ENCODE peak calls at places on chromosomes 1 and 21, in four cellular contexts. K, P, J and U are unnamed samples.

GRCh38 chr1:22875240-22875639 is 97.4 kb downstream of the LACTBL1 start:
- DNase-seq in K (no peak), P (no peak), J (no peak), U (no peak)

GRCh38 chr1:236287757-236288619 is 6.2 kb upstream of the ERO1B start:
- DNase-seq in K (no peak), P (peak; percentile 84), J (no peak), U (peak; percentile 69)

GRCh38 chr1:172360960-172361359 is 59.5 kb upstream of the C1orf105 start:
- DNase-seq in K (no peak), P (no peak), J (no peak), U (no peak)

GRCh38 chr1:22021061-22021460 is 19.6 kb downstream of the CELA3A start:
- DNase-seq in K (no peak), P (peak; percentile 17), J (no peak), U (no peak)

GRCh38 chr1:38093569-38094520 is 47.3 kb upstream of the POU3F1 start:
- DNase-seq in K (no peak), P (no peak), J (no peak), U (no peak)

GRCh38 chr1:182143825-182144661 is 82.5 kb upstream of the ZNF648 start:
- DNase-seq in K (no peak), P (peak; percentile 24), J (no peak), U (peak; percentile 13)

GRCh38 chr1:147665521-147665920 is 4.8 kb downstream of the ACP6 start:
- DNase-seq in K (no peak), P (no peak), J (no peak), U (no peak)

GRCh38 chr1:15852036-15852827 is 4.7 kb downstream of the SPEN start:
- DNase-seq in K (no peak), P (no peak), J (no peak), U (no peak)

GRCh38 chr1:164155337-164155850 is 403.6 kb upstream of the PBX1 start:
- DNase-seq in K (no peak), P (no peak), J (no peak), U (no peak)

GRCh38 chr1:150974580-150975478 is at the start of gene CERS2:
- DNase-seq in K (peak; percentile 52), P (peak; percentile 87), J (no peak), U (peak; percentile 68)

GRCh38 chr1:40640314-40641076 is 25.0 kb downstream of the RIMS3 start:
- DNase-seq in K (no peak), P (no peak), J (no peak), U (no peak)

GRCh38 chr1:227299688-227300087 is 18.6 kb downstream of the CDC42BPA start:
- DNase-seq in K (no peak), P (no peak), J (no peak), U (no peak)

GRCh38 chr1:85321237-85321964 is 45.0 kb upstream of the BCL10 start:
- DNase-seq in K (no peak), P (no peak), J (no peak), U (no peak)

GRCh38 chr1:23779826-23780371 is 1.7 kb downstream of the PITHD1 start:
- DNase-seq in K (no peak), P (peak; percentile 59), J (no peak), U (no peak)

GRCh38 chr1:26069941-26070807 is 2.7 kb upstream of the TRIM63 start:
- DNase-seq in K (no peak), P (peak; percentile 98), J (no peak), U (no peak)

GRCh38 chr1:204285438-204286322 is 71.9 kb upstream of the GOLT1A start:
- DNase-seq in K (no peak), P (no peak), J (no peak), U (no peak)

GRCh38 chr1:32349211-32349708 is 13.0 kb downstream of the FAM229A start:
- DNase-seq in K (peak; percentile 74), P (no peak), J (no peak), U (no peak)

GRCh38 chr1:56370513-56370912 is 208.8 kb downstream of the PLPP3 start:
- DNase-seq in K (no peak), P (no peak), J (no peak), U (no peak)

GRCh38 chr1:201988593-201988992 is 6.1 kb downstream of the RNPEP start:
- DNase-seq in K (no peak), P (no peak), J (no peak), U (no peak)

GRCh38 chr1:151945725-151946365 is 36.5 kb upstream of the THEM4 start:
- DNase-seq in K (peak; percentile 20), P (peak; percentile 86), J (no peak), U (peak; percentile 76)

GRCh38 chr1:45353685-45354084 is 13.4 kb upstream of the MUTYH start:
- DNase-seq in K (no peak), P (no peak), J (no peak), U (no peak)

GRCh38 chr1:45356186-45356585 is 15.9 kb upstream of the MUTYH start:
- DNase-seq in K (peak; percentile 68), P (no peak), J (no peak), U (no peak)

GRCh38 chr1:45351508-45351907 is 11.3 kb upstream of the MUTYH start:
- DNase-seq in K (no peak), P (no peak), J (no peak), U (no peak)

GRCh38 chr1:45354838-45355237 is 14.6 kb upstream of the MUTYH start:
- DNase-seq in K (no peak), P (no peak), J (no peak), U (no peak)

DNA sequence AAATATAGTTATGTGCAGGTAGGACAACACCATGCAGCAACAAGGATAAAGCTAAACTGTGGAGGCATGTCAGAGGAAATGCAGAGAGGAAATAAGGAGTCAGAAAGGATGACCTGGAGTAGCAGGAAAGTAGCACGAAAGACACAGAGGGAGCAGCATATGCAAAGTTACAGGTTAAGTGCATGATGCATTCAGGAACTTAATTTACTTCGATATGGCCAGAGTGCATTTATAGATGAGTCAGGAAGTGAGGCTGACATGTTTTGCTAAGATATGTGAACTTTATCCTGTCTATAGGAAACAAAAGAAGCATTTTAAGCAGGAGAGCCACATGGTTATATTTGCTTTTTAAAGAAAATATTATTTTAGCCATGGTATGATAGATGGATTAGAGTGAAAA is 15.4 kb upstream of the MUTYH start:
- DNase-seq in K (peak; percentile 41), P (no peak), J (no peak), U (no peak)
- TF ChIP-seq ESRRA in K (no peak), P (no peak), J (no peak), U (no peak)

GRCh38 chr1:3530931-3531818 is 76.7 kb downstream of the ARHGEF16 start:
- DNase-seq in K (peak; percentile 67), P (peak; percentile 97), J (no peak), U (peak; percentile 88)

GRCh38 chr1:3531928-3532327 is 77.5 kb downstream of the ARHGEF16 start:
- DNase-seq in K (no peak), P (no peak), J (no peak), U (no peak)

GRCh38 chr1:3527774-3528173 is 73.3 kb downstream of the ARHGEF16 start:
- DNase-seq in K (no peak), P (no peak), J (no peak), U (no peak)

GRCh38 chr1:3529099-3529729 is 74.7 kb downstream of the ARHGEF16 start:
- DNase-seq in K (no peak), P (no peak), J (no peak), U (no peak)

DNA sequence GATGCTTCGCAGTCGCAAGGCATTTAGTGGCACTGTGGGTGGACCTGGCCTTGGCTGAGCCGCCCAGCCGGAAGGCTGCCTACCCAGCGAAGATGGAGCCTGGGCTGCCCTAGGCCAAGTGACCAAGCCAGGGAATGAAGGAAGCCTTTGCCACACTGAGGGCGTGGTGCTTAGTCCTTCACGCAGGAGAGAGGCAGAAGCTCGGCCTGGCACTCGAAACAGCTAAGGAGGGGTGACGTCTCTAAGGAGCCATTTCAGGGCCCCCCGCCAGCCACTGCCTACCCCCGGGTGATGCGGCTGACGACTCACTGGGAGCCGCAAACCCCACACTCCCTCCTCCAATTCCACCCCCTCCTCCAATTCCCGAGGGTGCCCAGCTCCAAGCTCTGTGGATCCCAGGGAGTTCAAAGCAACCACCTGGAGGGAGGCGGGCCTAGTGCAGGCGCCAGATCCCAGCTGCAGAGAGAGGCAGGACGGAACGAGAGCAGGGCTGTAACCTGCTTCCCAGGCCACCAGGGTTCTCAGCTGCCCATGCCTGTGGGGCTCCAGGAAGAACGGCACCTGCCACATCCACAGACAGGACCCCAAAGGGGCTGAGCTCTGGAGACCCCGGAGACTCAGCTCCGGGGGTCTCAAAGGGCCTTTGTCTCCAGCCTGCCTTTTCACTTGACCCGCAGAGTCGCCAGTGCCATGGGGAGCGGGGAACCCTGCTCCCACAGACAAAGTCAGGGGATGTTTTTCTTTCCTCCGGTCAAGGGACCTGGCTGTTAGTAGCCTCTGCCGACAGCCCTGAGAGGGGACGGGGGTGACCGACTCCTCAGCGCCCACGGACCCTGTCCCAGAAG is 75.8 kb downstream of the ARHGEF16 start:
- DNase-seq in K (no peak), P (no peak), J (no peak), U (peak; percentile 46)
- TF ChIP-seq CBFB in K (no peak), P (no peak), J (no peak), U (no peak)

GRCh38 chr21:42317341-42317741 is 2.1 kb upstream of the TFF3 start:
- DNase-seq in K (no peak), P (no peak), J (no peak), U (no peak)
- TF ChIP-seq ESRRA in K (no peak), P (no peak), J (no peak), U (no peak)

DNA sequence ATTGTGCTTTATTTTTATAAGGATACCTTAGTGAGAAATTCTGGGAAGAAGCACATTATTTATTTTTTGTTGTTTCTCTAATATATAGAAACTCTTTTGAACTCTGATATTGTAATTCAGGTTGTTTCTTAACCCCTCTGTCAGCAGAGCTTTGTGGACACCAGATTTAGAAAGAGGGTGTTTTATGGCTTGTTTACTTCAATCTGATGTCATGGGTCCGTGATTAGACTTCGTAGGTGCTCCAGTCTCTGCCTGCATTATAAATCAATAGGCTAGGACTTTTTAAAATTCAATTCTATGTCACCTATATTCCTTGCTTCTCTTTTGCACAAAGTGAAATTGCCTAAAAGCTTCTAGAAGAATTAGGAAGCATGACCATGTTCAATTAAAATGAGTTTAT is 47.3 kb upstream of the CCDC190 start:
- DNase-seq in K (no peak), P (no peak), J (no peak), U (no peak)
- TF ChIP-seq CBFB in K (no peak), P (no peak), J (no peak), U (no peak)

DNA sequence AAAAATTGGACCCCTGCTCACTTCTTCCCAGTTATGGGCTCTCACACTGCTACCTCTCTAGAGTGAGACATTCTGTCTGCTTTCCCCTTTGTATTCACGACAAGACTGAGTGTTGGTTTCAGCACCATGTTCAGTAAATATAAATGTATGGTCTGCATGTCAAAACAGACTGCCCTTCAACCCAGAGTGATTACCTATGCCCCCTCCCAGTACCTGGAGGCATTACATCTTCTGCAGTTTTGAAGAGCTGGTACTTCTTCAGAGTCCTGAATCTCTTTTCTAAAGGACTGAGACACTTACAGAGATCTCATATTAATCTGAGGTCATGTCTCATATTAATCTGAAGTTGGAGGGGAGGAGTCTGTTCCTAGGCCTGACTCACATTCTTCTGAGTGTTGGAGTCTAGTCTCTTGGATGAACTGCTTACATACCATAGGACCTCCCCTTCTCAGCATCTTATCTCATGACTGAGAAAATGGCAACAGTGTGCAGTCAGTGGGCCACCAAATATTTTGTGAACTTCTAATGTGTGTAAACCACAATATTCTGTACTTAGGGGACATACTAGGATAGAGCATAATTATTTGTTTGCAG is 80.3 kb downstream of the RGL1 start:
- DNase-seq in K (no peak), P (no peak), J (no peak), U (no peak)
- TF ChIP-seq ESRRA in K (no peak), P (no peak), J (no peak), U (no peak)